ENCODE peak calls at places on chromosomes 13 and 19, in six cellular contexts. U, Y, E, Z, H and C are unnamed samples.
A peak's percentile ranks its signal among the peaks of the same experiment; 100 is the strongest.

GRCh38 chr19:55437410-55437809 is 5.7 kb downstream of the SHISA7 start:
- DNase-seq in U (no peak), Y (peak; percentile 87), E (peak; percentile 55), Z (peak; percentile 31), H (peak; percentile 64), C (peak; percentile 63)

GRCh38 chr13:99812611-99813010 is 159.0 kb downstream of the ZIC5 start:
- DNase-seq in U (no peak), Y (no peak), E (no peak), Z (peak; percentile 56), H (no peak), C (no peak)

GRCh38 chr19:58217607-58218391 is 10.9 kb upstream of the ZNF544 start:
- DNase-seq in U (no peak), Y (no peak), E (no peak), Z (no peak), H (no peak), C (no peak)

GRCh38 chr13:22227895-22228294 is 557.0 kb downstream of the FGF9 start:
- DNase-seq in U (peak; percentile 15), Y (no peak), E (no peak), Z (no peak), H (no peak), C (no peak)

GRCh38 chr19:21022996-21023395 is 2.5 kb downstream of the ZNF430 start:
- DNase-seq in U (no peak), Y (no peak), E (no peak), Z (peak; percentile 80), H (peak; percentile 87), C (peak; percentile 34)

GRCh38 chr13:39144941-39145533 is 106.8 kb downstream of the NHLRC3 start:
- DNase-seq in U (no peak), Y (peak; percentile 55), E (peak; percentile 65), Z (peak; percentile 37), H (peak; percentile 54), C (peak; percentile 55)

GRCh38 chr13:38417727-38418126 is 68.1 kb downstream of the UFM1 start:
- DNase-seq in U (no peak), Y (peak; percentile 47), E (no peak), Z (no peak), H (peak; percentile 50), C (no peak)

GRCh38 chr19:8638078-8638619 is 7.7 kb downstream of the NFILZ start:
- DNase-seq in U (no peak), Y (no peak), E (no peak), Z (peak; percentile 82), H (no peak), C (no peak)

GRCh38 chr13:21326155-21327030 is 132.7 kb downstream of the ZDHHC20 start:
- DNase-seq in U (no peak), Y (peak; percentile 83), E (peak; percentile 3), Z (peak; percentile 22), H (peak; percentile 25), C (peak; percentile 46)

GRCh38 chr19:13079542-13079986 is 23.1 kb downstream of the LYL1 start:
- DNase-seq in U (no peak), Y (no peak), E (peak; percentile 28), Z (no peak), H (no peak), C (peak; percentile 63)

GRCh38 chr19:32469796-32470195 is 64.2 kb downstream of the DPY19L3 start:
- DNase-seq in U (no peak), Y (no peak), E (no peak), Z (no peak), H (no peak), C (no peak)

GRCh38 chr19:16739546-16739945 is 19.9 kb downstream of the NWD1 start:
- DNase-seq in U (no peak), Y (no peak), E (no peak), Z (no peak), H (no peak), C (no peak)

GRCh38 chr13:113917523-113918371 is 53.9 kb upstream of the GAS6 start:
- DNase-seq in U (no peak), Y (peak; percentile 43), E (no peak), Z (no peak), H (no peak), C (no peak)

GRCh38 chr19:20928371-20928770 is 5.3 kb downstream of the ZNF85 start:
- DNase-seq in U (no peak), Y (peak; percentile 23), E (no peak), Z (peak; percentile 99), H (peak; percentile 55), C (peak; percentile 34)

GRCh38 chr13:49820591-49821215 is 28.2 kb upstream of the KPNA3 start:
- DNase-seq in U (no peak), Y (no peak), E (no peak), Z (no peak), H (no peak), C (no peak)

GRCh38 chr13:80251403-80251802 is 89.5 kb downstream of the SPRY2 start:
- DNase-seq in U (no peak), Y (no peak), E (no peak), Z (peak; percentile 62), H (peak; percentile 25), C (peak; percentile 69)

GRCh38 chr19:13008926-13009787 is 13.9 kb downstream of the NFIX start:
- DNase-seq in U (no peak), Y (no peak), E (no peak), Z (no peak), H (peak; percentile 51), C (no peak)

GRCh38 chr19:29413435-29413834 is 112.4 kb upstream of the VSTM2B start:
- DNase-seq in U (no peak), Y (no peak), E (no peak), Z (no peak), H (no peak), C (no peak)

GRCh38 chr13:57641071-57641470 is 9.5 kb downstream of the PCDH17 start:
- DNase-seq in U (no peak), Y (no peak), E (no peak), Z (peak; percentile 50), H (no peak), C (no peak)

GRCh38 chr13:52070929-52071523 is 46.5 kb downstream of the UTP14C start:
- DNase-seq in U (no peak), Y (no peak), E (peak; percentile 19), Z (peak; percentile 16), H (peak; percentile 46), C (peak; percentile 28)

GRCh38 chr19:55083004-55083850 is 7.6 kb downstream of the EPS8L1 start:
- DNase-seq in U (no peak), Y (peak; percentile 74), E (no peak), Z (no peak), H (no peak), C (no peak)

GRCh38 chr13:79604752-79605151 is 123.8 kb downstream of the NDFIP2 start:
- DNase-seq in U (no peak), Y (no peak), E (peak; percentile 1), Z (no peak), H (peak; percentile 75), C (peak; percentile 6)

GRCh38 chr19:50832666-50833065 is 708 bp downstream of the KLK15 start:
- DNase-seq in U (no peak), Y (no peak), E (no peak), Z (no peak), H (no peak), C (no peak)

GRCh38 chr13:34065915-34066314 is 248.0 kb downstream of the RFC3 start:
- DNase-seq in U (no peak), Y (no peak), E (no peak), Z (no peak), H (peak; percentile 86), C (no peak)

GRCh38 chr19:33040994-33041827 is 23.5 kb downstream of the RHPN2 start:
- DNase-seq in U (peak; percentile 37), Y (no peak), E (no peak), Z (peak; percentile 25), H (peak; percentile 15), C (peak; percentile 47)

GRCh38 chr19:14439014-14439413 is 5.9 kb downstream of the PKN1 start:
- DNase-seq in U (no peak), Y (no peak), E (no peak), Z (no peak), H (no peak), C (no peak)

GRCh38 chr19:54696766-54697165 is 27.5 kb upstream of the KIR3DL3 start:
- DNase-seq in U (no peak), Y (no peak), E (no peak), Z (no peak), H (no peak), C (no peak)

GRCh38 chr19:30087381-30088138 is 145.5 kb downstream of the URI1 start:
- DNase-seq in U (no peak), Y (no peak), E (no peak), Z (no peak), H (no peak), C (no peak)

DNA sequence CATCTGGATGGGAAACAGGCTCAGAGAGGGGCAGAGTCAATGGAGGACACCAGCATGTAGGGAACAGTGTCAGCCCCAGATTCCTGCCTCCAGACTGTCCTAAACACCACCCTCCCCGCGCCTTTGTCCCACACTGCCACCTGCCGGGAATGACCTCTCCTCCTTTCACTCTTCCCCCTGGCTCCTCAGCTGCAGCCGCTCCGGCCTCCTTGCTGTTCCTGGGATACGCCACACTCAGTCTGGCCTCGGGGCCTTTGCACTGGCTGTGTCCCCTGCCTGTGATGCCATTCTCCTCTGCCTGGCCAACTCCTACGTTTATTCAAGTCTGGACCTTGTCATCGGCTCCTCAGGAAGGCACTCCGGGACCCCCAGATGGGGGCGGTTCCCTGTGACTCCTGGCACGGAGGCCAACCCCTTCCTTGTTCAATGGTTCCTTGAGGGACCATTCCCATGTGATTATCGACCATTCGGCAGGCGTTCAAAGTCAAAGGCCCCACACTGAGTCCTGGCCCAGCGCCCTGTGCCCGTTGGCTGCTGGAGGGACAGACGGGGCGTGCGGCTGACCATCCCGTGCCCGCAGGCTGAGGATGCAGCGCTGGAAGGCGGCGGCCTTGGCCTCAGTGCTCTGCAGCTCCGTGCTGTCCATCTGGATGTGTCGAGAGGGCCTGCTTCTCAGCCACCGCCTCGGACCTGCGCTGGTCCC is 15.8 kb downstream of the FUT6 start:
- DNase-seq in U (no peak), Y (peak; percentile 78), E (no peak), Z (no peak), H (no peak), C (no peak)
- TF ChIP-seq CTCF in U (peak; percentile 18), Y (peak; percentile 50), E (no peak), Z (no peak), H (no peak), C (no peak)

DNA sequence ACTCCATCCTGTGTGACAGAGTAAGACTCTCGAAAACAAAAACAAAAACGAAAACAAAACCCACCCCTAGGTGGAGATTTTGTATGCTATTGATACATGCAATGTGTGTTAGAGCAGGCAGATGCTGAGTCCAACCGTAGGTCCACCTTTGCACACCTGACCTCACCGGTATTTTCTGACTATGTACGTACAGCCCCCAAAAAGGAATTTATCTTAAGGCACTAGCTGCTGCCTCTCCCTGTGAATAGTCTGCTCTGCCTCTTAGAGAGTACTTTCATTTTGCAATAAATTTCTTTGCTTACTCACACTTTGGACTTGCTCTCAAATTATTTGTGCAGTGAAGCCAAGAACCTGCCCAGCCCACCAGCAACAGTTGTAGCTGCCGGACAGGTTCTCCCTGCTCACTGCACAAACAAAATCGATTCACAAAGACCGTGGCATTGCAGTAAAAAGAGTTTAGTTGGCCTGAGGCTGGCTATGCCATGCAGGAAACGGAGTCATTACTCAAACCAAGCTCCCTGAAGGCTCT is 8.2 kb upstream of the ZNF77 start:
- DNase-seq in U (no peak), Y (no peak), E (no peak), Z (no peak), H (peak; percentile 77), C (peak; percentile 19)
- H3K4me3 ChIP-seq in U (no peak overlapping the region), Y (no peak overlapping the region), E (no peak overlapping the region), Z (no peak overlapping the region), H (peak overlapping the region; percentile 36), C (no peak overlapping the region)

GRCh38 chr19:41226053-41226873 is 7.2 kb downstream of the AXL start:
- DNase-seq in U (no peak), Y (peak; percentile 79), E (peak; percentile 59), Z (peak; percentile 75), H (no peak), C (peak; percentile 93)
- H3K9ac ChIP-seq in U (no peak overlapping the region), Y (peak overlapping the region; percentile 58), E (peak overlapping the region; percentile 59), Z (peak overlapping the region; percentile 81), H (peak overlapping the region; percentile 70), C (peak overlapping the region; percentile 78)

GRCh38 chr13:91133941-91134772 is 213.3 kb upstream of the MIR17HG start:
- DNase-seq in U (no peak), Y (no peak), E (peak; percentile 63), Z (peak; percentile 45), H (peak; percentile 49), C (peak; percentile 60)
- TF ChIP-seq CTCF in U (peak; percentile 75), Y (peak; percentile 74), E (peak; percentile 69), Z (peak; percentile 93), H (peak; percentile 71), C (peak; percentile 45)